ENCODE peak calls at places on chromosomes 3 and 15, in six cellular contexts. M, R, T, H, O and A are unnamed samples.

GRCh38 chr3:56468184-56469106 is at the start of gene ERC2:
- DNase-seq in M (no peak), R (no peak), T (peak; percentile 68), H (peak; percentile 42), O (peak; percentile 59), A (no peak)

GRCh38 chr3:12586403-12586802 is 29.5 kb downstream of the MKRN2 start:
- DNase-seq in M (no peak), R (no peak), T (no peak), H (no peak), O (no peak), A (no peak)

GRCh38 chr3:48877671-48878070 is 21.0 kb downstream of the SLC25A20 start:
- DNase-seq in M (no peak), R (no peak), T (no peak), H (no peak), O (no peak), A (no peak)

GRCh38 chr3:149816986-149817385 is 4.0 kb downstream of the RNF13 start:
- DNase-seq in M (no peak), R (no peak), T (no peak), H (peak; percentile 70), O (no peak), A (no peak)

GRCh38 chr15:82183121-82184031 is 79.2 kb downstream of the EFL1 start:
- DNase-seq in M (no peak), R (no peak), T (no peak), H (peak; percentile 35), O (no peak), A (no peak)

GRCh38 chr3:58325525-58325992 is 7.1 kb upstream of the PXK start:
- DNase-seq in M (no peak), R (no peak), T (no peak), H (no peak), O (no peak), A (no peak)

GRCh38 chr3:49661281-49661680 is 12.9 kb upstream of the APEH start:
- DNase-seq in M (no peak), R (no peak), T (no peak), H (peak; percentile 24), O (no peak), A (no peak)

GRCh38 chr3:65483475-65483874 is 555.2 kb downstream of the MAGI1 start:
- DNase-seq in M (no peak), R (no peak), T (peak; percentile 93), H (peak; percentile 59), O (no peak), A (peak; percentile 80)

GRCh38 chr3:72659609-72660008 is 188.6 kb downstream of the SHQ1 start:
- DNase-seq in M (peak; percentile 80), R (no peak), T (no peak), H (no peak), O (no peak), A (no peak)

GRCh38 chr3:39051649-39052557 is at the start of the genes SCN11A and WDR48:
- DNase-seq in M (peak; percentile 58), R (peak; percentile 94), T (peak; percentile 98), H (peak; percentile 91), O (peak; percentile 97), A (peak; percentile 98)

GRCh38 chr15:25022233-25022632 is 67.4 kb downstream of the SNRPN start:
- DNase-seq in M (no peak), R (no peak), T (no peak), H (peak; percentile 23), O (no peak), A (no peak)